ENCODE peak calls at places on chromosomes 3 and 15, in six cellular contexts. Q is suprapubic skin, L is stomach, G is tibial nerve, F is GM12878, I is K562. Z is an unnamed sample.

GRCh38 chr15:57312006-57312322 is 64.3 kb upstream of the CGNL1 start:
- DNase-seq in G (no peak), L (no peak), F (no peak), I (no peak), Q (no peak), Z (no peak)

GRCh38 chr15:57550640-57551039 is 41.1 kb upstream of the MYZAP start:
- DNase-seq in L (peak; percentile 96), F (no peak), I (no peak), G (peak; percentile 42), Q (no peak), Z (no peak)

GRCh38 chr15:26087395-26087794 is 224.3 kb upstream of the ATP10A start:
- DNase-seq in F (no peak), L (no peak), Q (no peak), G (no peak), I (no peak), Z (no peak)

GRCh38 chr15:43440721-43441281 is 52.2 kb downstream of the TP53BP1 start:
- DNase-seq in F (peak; percentile 12), G (no peak), I (peak; percentile 87), L (no peak), Q (no peak), Z (peak; percentile 68)

GRCh38 chr3:39332525-39332924 is 3.0 kb downstream of the CCR8 start:
- DNase-seq in L (no peak), G (no peak), I (no peak), F (no peak), Q (no peak), Z (no peak)

GRCh38 chr3:183287301-183287971 is 34.4 kb downstream of the B3GNT5 start:
- DNase-seq in F (no peak), L (no peak), Q (no peak), G (no peak), I (peak; percentile 71), Z (peak; percentile 81)

GRCh38 chr3:29353807-29354206 is 72.9 kb downstream of the RBMS3 start:
- DNase-seq in I (no peak), F (no peak), L (no peak), Q (no peak), G (no peak), Z (no peak)

GRCh38 chr3:129131465-129132088 is 10.0 kb upstream of the RAB43 start:
- DNase-seq in F (no peak), L (no peak), Q (no peak), G (no peak), I (no peak), Z (no peak)

GRCh38 chr15:44812029-44812517 is 75.7 kb downstream of the TRIM69 start:
- DNase-seq in I (no peak), F (no peak), Q (no peak), G (no peak), L (peak; percentile 76), Z (no peak)

GRCh38 chr15:71116942-71117341 is 1.7 kb downstream of the THSD4 start:
- DNase-seq in F (no peak), L (no peak), G (no peak), I (no peak), Q (no peak), Z (no peak)

GRCh38 chr3:170049146-170050000 is 11.6 kb downstream of the GPR160 start:
- DNase-seq in Q (no peak), G (no peak), L (peak; percentile 82), F (no peak), I (no peak), Z (no peak)

GRCh38 chr3:139934557-139935070 is 371 bp upstream of the CLSTN2 start:
- DNase-seq in G (no peak), I (no peak), L (no peak), F (no peak), Q (peak; percentile 78), Z (peak; percentile 73)

GRCh38 chr3:119662604-119663377 is 2.4 kb upstream of the POPDC2 start:
- DNase-seq in I (no peak), F (no peak), Q (no peak), L (no peak), G (no peak), Z (no peak)

GRCh38 chr3:191290311-191291025 is 38.7 kb upstream of the CCDC50 start:
- DNase-seq in F (no peak), G (no peak), L (no peak), Q (no peak), I (no peak), Z (no peak)

GRCh38 chr3:192772495-192772894 is 45.2 kb upstream of the FGF12 start:
- DNase-seq in I (no peak), F (no peak), L (peak; percentile 35), Q (no peak), G (no peak), Z (no peak)

GRCh38 chr3:81923038-81923437 is 161.6 kb upstream of the GBE1 start:
- DNase-seq in I (no peak), G (no peak), L (no peak), Q (no peak), F (no peak), Z (no peak)

GRCh38 chr3:46646700-46647099 is 34.4 kb downstream of the FAM240A start:
- DNase-seq in F (no peak), G (no peak), I (no peak), L (no peak), Q (no peak), Z (no peak)

GRCh38 chr3:48694610-48695051 is 8.9 kb upstream of the NCKIPSD start:
- DNase-seq in Q (peak; percentile 91), I (no peak), L (peak; percentile 64), F (no peak), G (peak; percentile 79), Z (peak; percentile 96)

GRCh38 chr3:14791343-14791945 is 27.3 kb upstream of the FGD5 start:
- DNase-seq in I (peak; percentile 76), F (no peak), Q (peak; percentile 86), G (peak; percentile 60), L (peak; percentile 70), Z (peak; percentile 84)

GRCh38 chr15:63765338-63765737 is 68.4 kb downstream of the HERC1 start:
- DNase-seq in I (no peak), Q (no peak), G (no peak), L (no peak), F (no peak), Z (no peak)

GRCh38 chr3:14806641-14807263 is 12.0 kb upstream of the FGD5 start:
- DNase-seq in L (no peak), I (no peak), Q (no peak), F (no peak), G (no peak), Z (no peak)

GRCh38 chr3:151314593-151314992 is 2.0 kb downstream of the GPR87 start:
- DNase-seq in I (no peak), L (no peak), F (no peak), G (no peak), Q (no peak), Z (no peak)
- H3K27ac ChIP-seq in I (no peak overlapping the region), L (no peak overlapping the region), F (no peak overlapping the region), G (no peak overlapping the region), Q (peak overlapping the region; percentile 86), Z (no peak overlapping the region)

DNA sequence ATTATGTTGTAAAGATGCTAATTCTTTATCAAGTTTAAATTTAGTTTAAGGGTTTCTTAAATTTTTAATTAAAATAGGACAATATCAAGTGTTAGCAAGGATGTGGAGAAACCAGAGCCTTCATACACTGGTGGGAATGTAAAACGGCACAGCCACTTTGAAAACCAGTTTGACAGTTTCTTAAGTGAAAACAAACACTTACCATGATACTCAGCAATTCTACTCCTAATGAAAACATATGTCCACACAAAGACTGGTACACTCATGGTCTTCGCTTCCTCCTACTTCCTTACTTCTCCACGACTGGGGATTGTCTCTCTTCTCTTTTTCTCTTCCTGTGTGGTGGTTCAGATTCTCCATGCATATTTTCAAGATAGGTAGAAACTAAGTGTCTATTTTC is 9.2 kb downstream of the SKIC8 start:
- DNase-seq in F (no peak), Q (no peak), L (no peak), I (no peak), G (no peak), Z (no peak)
- H3K36me3 ChIP-seq in F (peaks cover 6% of the 10 kb centered on the region), Q (peaks cover 64% of the 10 kb centered on the region), L (peaks cover 97% of the 10 kb centered on the region), I (peaks cover 99% of the 10 kb centered on the region), G (peaks cover 96% of the 10 kb centered on the region), Z (peaks cover 19% of the 10 kb centered on the region)

GRCh38 chr15:33068007-33068441 is 126.5 kb downstream of the FMN1 start:
- DNase-seq in L (peak; percentile 87), G (no peak), I (no peak), Q (no peak), F (no peak), Z (peak; percentile 74)

GRCh38 chr15:33067456-33067855 is 127.1 kb downstream of the FMN1 start:
- DNase-seq in L (no peak), F (no peak), I (no peak), Q (no peak), G (no peak), Z (no peak)

GRCh38 chr15:33066584-33066983 is 127.9 kb downstream of the FMN1 start:
- DNase-seq in F (no peak), G (no peak), I (no peak), L (no peak), Q (no peak), Z (no peak)

GRCh38 chr15:33069161-33069560 is 125.4 kb downstream of the FMN1 start:
- DNase-seq in I (no peak), G (no peak), L (no peak), F (no peak), Q (no peak), Z (no peak)

GRCh38 chr15:33068531-33068990 is 126.0 kb downstream of the FMN1 start:
- DNase-seq in G (no peak), Q (no peak), F (no peak), L (peak; percentile 90), I (no peak), Z (no peak)
- TF ChIP-seq EP300 in G (no peak), Q (no peak), F (no peak), L (no peak), I (no peak), Z (no peak)

DNA sequence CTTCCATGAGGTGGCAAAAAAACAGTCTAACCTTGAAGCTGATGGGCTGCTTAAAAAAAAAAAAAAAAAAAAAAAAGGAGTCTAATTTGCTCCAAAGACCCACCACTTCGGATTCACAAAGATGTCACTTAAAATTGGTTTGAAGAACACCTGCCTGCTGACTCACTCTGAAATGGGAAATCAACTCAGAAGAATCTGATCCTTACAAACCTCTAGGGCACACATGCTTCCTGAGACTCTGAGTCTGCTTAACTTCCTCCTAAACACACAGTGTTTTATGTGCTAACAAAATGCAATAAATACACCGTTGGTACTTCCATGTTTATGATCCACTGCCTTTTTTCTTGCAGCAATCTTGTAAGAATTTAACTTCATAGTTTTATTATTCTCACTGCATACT is 72.9 kb upstream of the FRMD4B start:
- DNase-seq in F (no peak), I (no peak), Q (no peak), G (no peak), L (no peak), Z (no peak)
- H3K27ac ChIP-seq in F (no peak overlapping the region), I (no peak overlapping the region), Q (no peak overlapping the region), G (no peak overlapping the region), L (no peak overlapping the region), Z (no peak overlapping the region)

DNA sequence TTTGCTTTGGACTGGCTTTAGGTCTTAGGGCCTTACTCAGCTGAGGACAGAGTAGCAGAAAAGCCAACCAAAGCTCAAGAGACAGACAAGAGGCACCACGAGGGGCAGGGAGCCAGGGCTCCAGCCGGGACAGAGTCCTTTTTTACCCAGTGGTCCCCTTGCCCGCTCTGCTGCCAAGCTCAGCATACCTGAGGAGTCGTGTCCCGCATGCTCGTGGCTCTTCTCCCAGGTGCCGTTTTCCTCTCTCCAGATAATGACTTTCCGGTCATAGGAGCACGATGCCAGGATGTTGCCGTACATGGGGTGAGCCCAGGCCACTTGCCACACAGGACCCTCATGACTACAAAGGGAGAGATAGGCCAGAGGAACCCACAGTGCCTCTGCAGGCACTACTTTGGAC is 8.5 kb downstream of the SEC13 start:
- DNase-seq in Q (no peak), L (no peak), G (no peak), F (no peak), I (no peak), Z (no peak)
- H3K36me3 ChIP-seq in Q (peaks cover 93% of the 10 kb centered on the region), L (peaks cover 100% of the 10 kb centered on the region), G (peaks cover 93% of the 10 kb centered on the region), F (peaks cover 19% of the 10 kb centered on the region), I (peaks cover 94% of the 10 kb centered on the region), Z (peaks cover 57% of the 10 kb centered on the region)

Z was measured in sigmoid colon.